ENCODE peak calls at places on chromosome 19, in five cellular contexts. M is endodermal cell, D is HL-60, N is GM12878, P is fibroblast of pulmonary artery. E is an unnamed sample.

GRCh38 chr19:4556574-4557185 is 2.8 kb downstream of the SEMA6B start:
- DNase-seq in M (peak), D (no peak), N (no peak), P (no peak), E (peak)

GRCh38 chr19:54390942-54391577 is 24.2 kb upstream of the TTYH1 start:
- DNase-seq in M (peak), D (no peak), N (no peak), P (peak), E (no peak)

GRCh38 chr19:49056101-49056901 is 1.2 kb downstream of the CGB7 start:
- DNase-seq in M (peak), D (peak), N (no peak), P (peak), E (peak)

GRCh38 chr19:48881741-48882657 is 9.8 kb downstream of the PPP1R15A start:
- DNase-seq in M (peak), D (no peak), N (no peak), P (no peak), E (no peak)

GRCh38 chr19:11346104-11346940 is at the start of the genes CCDC159 and TMEM205:
- DNase-seq in M (peak), D (peak), N (peak), P (peak), E (peak)

GRCh38 chr19:45045671-45046353 is 7.0 kb downstream of the CLASRP start:
- DNase-seq in M (no peak), D (no peak), N (no peak), P (no peak), E (no peak)

GRCh38 chr19:57276430-57276829 is 3.9 kb upstream of the ZNF460 start:
- DNase-seq in M (no peak), D (no peak), N (no peak), P (no peak), E (no peak)

GRCh38 chr19:8515317-8515716 is 1.4 kb upstream of the ZNF414 start:
- DNase-seq in M (no peak), D (peak), N (no peak), P (no peak), E (peak)

GRCh38 chr19:56765107-56765506 is 75.4 kb downstream of the PEG3 start:
- DNase-seq in M (no peak), D (no peak), N (no peak), P (no peak), E (peak)

GRCh38 chr19:54554006-54554405 is 19.6 kb upstream of the LILRA2 start:
- DNase-seq in M (no peak), D (no peak), N (no peak), P (no peak), E (peak)

GRCh38 chr19:42422092-42422575 is 5.1 kb downstream of the LIPE start:
- DNase-seq in M (no peak), D (no peak), N (no peak), P (no peak), E (no peak)

GRCh38 chr19:28883241-28883693 is 329.7 kb downstream of the UQCRFS1 start:
- DNase-seq in M (peak), D (no peak), N (no peak), P (peak), E (no peak)

GRCh38 chr19:1214862-1215731 is 9.5 kb downstream of the STK11 start:
- DNase-seq in M (no peak), D (no peak), N (no peak), P (no peak), E (peak)

GRCh38 chr19:39223703-39224279 is 19.7 kb upstream of the SYCN start:
- DNase-seq in M (peak), D (no peak), N (no peak), P (peak), E (no peak)

GRCh38 chr19:43331435-43332010 is 22.0 kb upstream of the CD177 start:
- DNase-seq in M (no peak), D (no peak), N (no peak), P (no peak), E (no peak)

GRCh38 chr19:33206261-33207039 is 12.3 kb downstream of the LRP3 start:
- DNase-seq in M (no peak), D (no peak), N (no peak), P (no peak), E (no peak)

GRCh38 chr19:16920816-16921529 is 32.2 kb downstream of the F2RL3 start:
- DNase-seq in M (no peak), D (no peak), N (no peak), P (peak), E (no peak)

GRCh38 chr19:49499030-49499670 is 2.9 kb downstream of the RPS11 start:
- DNase-seq in M (no peak), D (no peak), N (no peak), P (no peak), E (no peak)

GRCh38 chr19:55208880-55209429 is 346 bp downstream of the PTPRH start:
- DNase-seq in M (no peak), D (no peak), N (no peak), P (no peak), E (no peak)

GRCh38 chr19:13207237-13208130 is 57.3 kb downstream of the IER2 start:
- DNase-seq in M (peak), D (peak), N (no peak), P (no peak), E (peak)

GRCh38 chr19:47095707-47096704 is 17.6 kb downstream of the ZC3H4 start:
- DNase-seq in M (peak), D (peak), N (no peak), P (no peak), E (peak)

GRCh38 chr19:30549151-30549550 is 177.0 kb downstream of the ZNF536 start:
- DNase-seq in M (no peak), D (no peak), N (no peak), P (no peak), E (no peak)

GRCh38 chr19:30551271-30551670 is 179.1 kb downstream of the ZNF536 start:
- DNase-seq in M (peak), D (no peak), N (no peak), P (no peak), E (no peak)

GRCh38 chr19:30555075-30555787 is 183.0 kb downstream of the ZNF536 start:
- DNase-seq in M (peak), D (no peak), N (no peak), P (no peak), E (no peak)

GRCh38 chr19:30555788-30556110 is 183.6 kb downstream of the ZNF536 start:
- DNase-seq in M (no peak), D (no peak), N (no peak), P (no peak), E (no peak)

DNA sequence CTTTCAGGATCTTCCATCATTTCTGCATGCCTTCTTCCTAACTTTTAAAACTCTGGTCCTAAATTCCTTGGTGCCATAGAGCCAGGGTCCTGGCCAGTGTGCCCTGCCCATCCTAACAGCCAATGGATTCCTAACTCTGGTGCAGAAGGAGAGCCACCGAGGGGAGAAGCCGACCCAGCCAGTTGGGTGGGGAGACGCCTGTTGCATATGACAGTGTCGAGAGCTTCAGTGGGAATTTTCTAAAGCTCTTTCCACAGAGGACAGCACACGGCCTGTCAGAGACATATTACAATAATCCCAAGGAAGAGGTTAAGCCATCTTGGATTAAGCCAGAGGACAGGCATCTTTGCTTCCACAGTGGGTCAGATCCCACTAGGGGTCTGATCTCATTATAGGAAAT is 180.4 kb downstream of the ZNF536 start:
- DNase-seq in M (no peak), D (no peak), N (no peak), P (no peak), E (no peak)
- H3K4me3 ChIP-seq in M (no peak), D (no peak), N (no peak), P (no peak), E (no peak)

DNA sequence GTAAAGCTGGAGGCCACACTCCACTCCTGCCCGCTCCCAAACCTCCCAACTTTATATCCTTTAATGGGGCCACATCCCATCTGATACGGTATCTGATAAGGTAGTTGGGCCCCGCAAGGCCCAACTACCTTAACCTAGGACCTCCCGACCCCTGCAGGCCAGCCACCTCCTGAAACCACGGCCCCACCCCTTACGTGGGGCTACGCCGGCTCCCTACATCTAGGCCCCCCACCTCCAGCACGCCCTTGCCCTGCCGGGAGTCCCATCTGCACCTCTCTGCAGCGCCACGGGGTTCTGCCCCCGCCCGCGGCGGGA is 2.2 kb downstream of the IGFLR1 start:
- DNase-seq in M (no peak), D (no peak), N (no peak), P (no peak), E (no peak)
- H3K4me3 ChIP-seq in M (peak), D (peak), N (peak), P (peak), E (peak)

DNA sequence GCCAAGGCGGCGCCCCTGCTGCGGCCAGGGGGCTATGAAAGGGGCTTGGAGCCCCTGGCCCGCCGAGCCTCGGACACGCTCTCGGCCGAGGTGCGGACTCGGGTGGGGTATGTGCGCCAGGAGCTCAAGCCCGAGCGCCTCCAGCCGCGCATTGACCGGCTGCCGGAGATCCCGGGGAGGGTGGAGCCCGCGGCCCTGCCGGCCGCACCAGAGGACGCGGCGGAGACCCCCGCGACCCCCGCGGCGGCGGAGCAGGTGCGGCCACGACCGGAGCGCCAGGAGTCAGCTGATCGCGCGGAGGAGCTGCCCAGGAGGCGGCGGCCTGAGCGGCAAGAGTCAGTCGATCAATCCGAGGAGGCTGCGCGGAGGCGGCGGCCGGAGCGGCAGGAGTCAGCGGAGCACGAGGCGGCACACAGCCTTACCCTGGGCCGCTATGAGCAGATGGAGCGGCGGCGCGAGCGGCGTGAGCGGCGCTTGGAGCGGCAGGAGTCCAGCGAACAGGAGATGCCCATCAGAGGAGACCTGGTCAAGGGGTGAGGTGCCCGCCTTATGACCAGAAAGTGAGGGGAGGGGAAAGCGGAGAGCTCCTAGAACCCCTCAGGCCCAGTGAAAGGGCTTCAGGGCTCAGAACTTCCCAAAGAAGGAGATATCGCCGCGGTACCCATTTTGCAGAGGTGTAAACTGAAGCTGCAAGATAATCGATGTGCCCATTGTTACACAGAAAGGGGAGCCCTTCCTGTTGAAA is 8.8 kb upstream of the SHKBP1 start:
- DNase-seq in M (peak), D (no peak), N (no peak), P (no peak), E (no peak)
- H3K4me3 ChIP-seq in M (peak), D (no peak), N (peak), P (peak), E (peak)

GRCh38 chr19:6776999-6777398 is 4.5 kb downstream of the VAV1 start:
- DNase-seq in M (no peak), D (no peak), N (no peak), P (no peak), E (no peak)
- H3K4me3 ChIP-seq in M (no peak), D (no peak), N (peak), P (no peak), E (no peak)

DNA sequence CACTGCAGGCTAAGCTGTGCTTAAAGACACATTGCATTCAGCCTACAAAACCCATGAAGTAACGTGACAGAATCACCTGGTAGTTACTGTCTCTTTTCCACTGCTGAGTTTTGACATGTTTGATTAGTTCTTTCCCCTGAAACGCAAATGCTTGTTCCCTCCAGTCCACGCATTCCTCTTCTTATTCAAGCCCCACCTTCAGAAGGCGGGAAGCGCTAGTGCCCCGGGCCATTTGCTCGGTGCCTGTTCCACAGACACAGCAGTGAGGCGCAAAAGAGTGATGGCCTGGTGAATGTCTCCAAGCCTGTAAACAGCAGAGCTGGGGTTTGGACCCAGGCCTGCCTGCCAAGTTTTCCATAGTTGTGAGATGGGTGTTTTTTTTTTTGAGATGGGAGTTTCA is 10.9 kb downstream of the ACP4 start:
- DNase-seq in M (no peak), D (no peak), N (no peak), P (no peak), E (no peak)
- H3K4me3 ChIP-seq in M (no peak), D (no peak), N (peak), P (no peak), E (no peak)

GRCh38 chr19:18045307-18046013 is 37.5 kb downstream of the ARRDC2 start:
- DNase-seq in M (no peak), D (no peak), N (no peak), P (no peak), E (no peak)
- H3K4me3 ChIP-seq in M (no peak), D (peak), N (peak), P (peak), E (peak)

GRCh38 chr19:34475975-34476594 is 5.5 kb upstream of the WTIP start:
- DNase-seq in M (no peak), D (no peak), N (no peak), P (no peak), E (no peak)
- H3K4me3 ChIP-seq in M (no peak), D (no peak), N (no peak), P (no peak), E (no peak)

GRCh38 chr19:9935409-9936062 is 779 bp downstream of the OLFM2 start:
- DNase-seq in M (peak), D (no peak), N (no peak), P (no peak), E (no peak)
- H3K4me3 ChIP-seq in M (peak), D (no peak), N (no peak), P (no peak), E (peak)